ENCODE peak calls at places on chromosomes 12 and 14, in seven cellular contexts. O is AG20443, H is T-helper 2 cell, W is cerebellar cortex, M is heart right ventricle, Q is NCI-H1436, C is activated T-helper 1 cell treated with Interleukin-2 at 50 U/mL for 16 hours. K is an unnamed sample.

GRCh38 chr12:2341871-2342270 is 289.1 kb downstream of the CACNA1C start:
- DNase-seq in H (no peak), Q (no peak), C (no peak), W (no peak), O (peak), M (no peak), K (no peak)

GRCh38 chr12:59886131-59886751 is 290.4 kb downstream of the SLC16A7 start:
- DNase-seq in O (no peak), C (no peak), Q (no peak), M (no peak), W (no peak), H (no peak), K (no peak)

GRCh38 chr12:22043943-22044342 is 2.1 kb upstream of the CMAS start:
- DNase-seq in M (no peak), O (no peak), C (no peak), Q (no peak), W (no peak), H (no peak), K (no peak)

GRCh38 chr14:68476212-68476964 is 316.5 kb downstream of the ZFP36L1 start:
- DNase-seq in Q (no peak), H (no peak), O (peak), W (no peak), M (peak), C (no peak), K (no peak)

GRCh38 chr12:110934093-110934852 is 13.9 kb upstream of the MYL2 start:
- DNase-seq in W (no peak), Q (no peak), C (no peak), H (no peak), O (peak), M (no peak), K (no peak)

GRCh38 chr12:77439749-77440148 is 374.4 kb upstream of the E2F7 start:
- DNase-seq in C (no peak), Q (no peak), O (no peak), M (no peak), H (no peak), W (no peak), K (no peak)

GRCh38 chr14:24339284-24340151 is at the start of gene RIPK3:
- DNase-seq in O (peak), C (peak), W (no peak), H (peak), Q (no peak), M (peak), K (peak)

GRCh38 chr12:132327351-132328171 is 1.8 kb downstream of the GALNT9 start:
- DNase-seq in H (no peak), M (no peak), C (no peak), O (peak), W (peak), Q (no peak), K (no peak)

GRCh38 chr12:31832740-31833540 is 104.1 kb upstream of the AMN1 start:
- DNase-seq in H (no peak), O (no peak), M (no peak), Q (no peak), W (no peak), C (no peak), K (peak)

GRCh38 chr12:63862187-63863107 is 17.9 kb downstream of the SRGAP1 start:
- DNase-seq in C (no peak), Q (no peak), H (no peak), M (no peak), O (peak), W (no peak), K (no peak)

K was measured in T-helper 17 cell.